ENCODE peak calls at places on chromosomes 11 and 22, in nine cellular contexts. One of them, this sample, is unnamed.

GRCh38 chr11:118744001-118744400 is 47.0 kb downstream of the DDX6 start:
- DNase-seq in uterus: no peak
- DNase-seq in NCI-H510A treated with DMSO at 0.1 percent for 48 hours: no peak
- DNase-seq in transverse colon: no peak
- DNase-seq in hippocampal formation: peak
- DNase-seq in brain microvascular endothelial cell: no peak
- DNase-seq in CD8-positive, alpha-beta memory T cell: no peak
- DNase-seq in stimulated activated CD4-positive, alpha-beta T cell treated with anti-CD3 and anti-CD28 coated beads, Interleukin-1b, Interleukin-23, amount 100 ng/mL, for 1 hour: no peak
- DNase-seq in stimulated activated CD8-positive, alpha-beta memory T cell treated with anti-CD3 and anti-CD28 coated beads, Interleukin-15, amount 100 ng/mL, for 24 hours: no peak
- DNase-seq in this sample: no peak

GRCh38 chr11:125886997-125887372 is 483 bp upstream of the HYLS1 start:
- DNase-seq in CD8-positive, alpha-beta memory T cell: peak
- DNase-seq in stimulated activated CD8-positive, alpha-beta memory T cell treated with anti-CD3 and anti-CD28 coated beads, Interleukin-15, amount 100 ng/mL, for 24 hours: peak
- DNase-seq in transverse colon: peak
- DNase-seq in NCI-H510A treated with DMSO at 0.1 percent for 48 hours: no peak
- DNase-seq in brain microvascular endothelial cell: peak
- DNase-seq in hippocampal formation: no peak
- DNase-seq in stimulated activated CD4-positive, alpha-beta T cell treated with anti-CD3 and anti-CD28 coated beads, Interleukin-1b, Interleukin-23, amount 100 ng/mL, for 1 hour: no peak
- DNase-seq in uterus: peak
- DNase-seq in this sample: peak

GRCh38 chr22:38607680-38608079 is 37.7 kb upstream of the DMC1 start:
- DNase-seq in transverse colon: no peak
- DNase-seq in CD8-positive, alpha-beta memory T cell: no peak
- DNase-seq in NCI-H510A treated with DMSO at 0.1 percent for 48 hours: no peak
- DNase-seq in stimulated activated CD4-positive, alpha-beta T cell treated with anti-CD3 and anti-CD28 coated beads, Interleukin-1b, Interleukin-23, amount 100 ng/mL, for 1 hour: no peak
- DNase-seq in stimulated activated CD8-positive, alpha-beta memory T cell treated with anti-CD3 and anti-CD28 coated beads, Interleukin-15, amount 100 ng/mL, for 24 hours: no peak
- DNase-seq in hippocampal formation: no peak
- DNase-seq in uterus: no peak
- DNase-seq in brain microvascular endothelial cell: no peak
- DNase-seq in this sample: no peak

GRCh38 chr22:50261615-50262459 is at the start of gene MAPK12:
- DNase-seq in brain microvascular endothelial cell: no peak
- DNase-seq in CD8-positive, alpha-beta memory T cell: no peak
- DNase-seq in hippocampal formation: no peak
- DNase-seq in uterus: no peak
- DNase-seq in transverse colon: no peak
- DNase-seq in stimulated activated CD8-positive, alpha-beta memory T cell treated with anti-CD3 and anti-CD28 coated beads, Interleukin-15, amount 100 ng/mL, for 24 hours: no peak
- DNase-seq in NCI-H510A treated with DMSO at 0.1 percent for 48 hours: peak
- DNase-seq in stimulated activated CD4-positive, alpha-beta T cell treated with anti-CD3 and anti-CD28 coated beads, Interleukin-1b, Interleukin-23, amount 100 ng/mL, for 1 hour: no peak
- DNase-seq in this sample: peak

GRCh38 chr11:111761056-111761455 is 5.1 kb downstream of the PPP2R1B start:
- DNase-seq in hippocampal formation: no peak
- DNase-seq in stimulated activated CD8-positive, alpha-beta memory T cell treated with anti-CD3 and anti-CD28 coated beads, Interleukin-15, amount 100 ng/mL, for 24 hours: no peak
- DNase-seq in brain microvascular endothelial cell: no peak
- DNase-seq in transverse colon: no peak
- DNase-seq in uterus: no peak
- DNase-seq in CD8-positive, alpha-beta memory T cell: no peak
- DNase-seq in NCI-H510A treated with DMSO at 0.1 percent for 48 hours: no peak
- DNase-seq in stimulated activated CD4-positive, alpha-beta T cell treated with anti-CD3 and anti-CD28 coated beads, Interleukin-1b, Interleukin-23, amount 100 ng/mL, for 1 hour: no peak
- DNase-seq in this sample: no peak

GRCh38 chr11:3894128-3894731 is 38.8 kb downstream of the STIM1 start:
- DNase-seq in transverse colon: peak
- DNase-seq in stimulated activated CD4-positive, alpha-beta T cell treated with anti-CD3 and anti-CD28 coated beads, Interleukin-1b, Interleukin-23, amount 100 ng/mL, for 1 hour: no peak
- DNase-seq in CD8-positive, alpha-beta memory T cell: no peak
- DNase-seq in brain microvascular endothelial cell: no peak
- DNase-seq in uterus: no peak
- DNase-seq in stimulated activated CD8-positive, alpha-beta memory T cell treated with anti-CD3 and anti-CD28 coated beads, Interleukin-15, amount 100 ng/mL, for 24 hours: no peak
- DNase-seq in hippocampal formation: no peak
- DNase-seq in NCI-H510A treated with DMSO at 0.1 percent for 48 hours: no peak
- DNase-seq in this sample: no peak

GRCh38 chr11:19237381-19237780 is 3.4 kb downstream of the E2F8 start:
- DNase-seq in uterus: no peak
- DNase-seq in stimulated activated CD8-positive, alpha-beta memory T cell treated with anti-CD3 and anti-CD28 coated beads, Interleukin-15, amount 100 ng/mL, for 24 hours: no peak
- DNase-seq in NCI-H510A treated with DMSO at 0.1 percent for 48 hours: no peak
- DNase-seq in stimulated activated CD4-positive, alpha-beta T cell treated with anti-CD3 and anti-CD28 coated beads, Interleukin-1b, Interleukin-23, amount 100 ng/mL, for 1 hour: no peak
- DNase-seq in hippocampal formation: no peak
- DNase-seq in CD8-positive, alpha-beta memory T cell: no peak
- DNase-seq in brain microvascular endothelial cell: no peak
- DNase-seq in transverse colon: no peak
- DNase-seq in this sample: no peak

GRCh38 chr11:129643031-129643721 is 172.5 kb upstream of the TMEM45B start:
- DNase-seq in hippocampal formation: no peak
- DNase-seq in CD8-positive, alpha-beta memory T cell: no peak
- DNase-seq in NCI-H510A treated with DMSO at 0.1 percent for 48 hours: peak
- DNase-seq in uterus: no peak
- DNase-seq in stimulated activated CD8-positive, alpha-beta memory T cell treated with anti-CD3 and anti-CD28 coated beads, Interleukin-15, amount 100 ng/mL, for 24 hours: no peak
- DNase-seq in transverse colon: no peak
- DNase-seq in stimulated activated CD4-positive, alpha-beta T cell treated with anti-CD3 and anti-CD28 coated beads, Interleukin-1b, Interleukin-23, amount 100 ng/mL, for 1 hour: no peak
- DNase-seq in brain microvascular endothelial cell: peak
- DNase-seq in this sample: peak

GRCh38 chr11:30016588-30017363 is at the start of gene KCNA4:
- DNase-seq in transverse colon: no peak
- DNase-seq in CD8-positive, alpha-beta memory T cell: no peak
- DNase-seq in NCI-H510A treated with DMSO at 0.1 percent for 48 hours: no peak
- DNase-seq in stimulated activated CD4-positive, alpha-beta T cell treated with anti-CD3 and anti-CD28 coated beads, Interleukin-1b, Interleukin-23, amount 100 ng/mL, for 1 hour: no peak
- DNase-seq in stimulated activated CD8-positive, alpha-beta memory T cell treated with anti-CD3 and anti-CD28 coated beads, Interleukin-15, amount 100 ng/mL, for 24 hours: no peak
- DNase-seq in uterus: no peak
- DNase-seq in hippocampal formation: no peak
- DNase-seq in brain microvascular endothelial cell: no peak
- DNase-seq in this sample: peak

This sample was measured in NCI-H226.